ENCODE peak calls at places on chromosomes 11 and 22, in seven cellular contexts. B is iPS-NIHi11, R is SHP77, O is ureter, U is Ammon's horn, T is amygdala, D is brain microvascular endothelial cell. G is an unnamed sample.

GRCh38 chr22:27139935-27140493 is 482.6 kb downstream of the MIAT start:
- DNase-seq in O (no peak), B (no peak), D (peak), R (no peak), T (no peak), U (no peak), G (peak)

GRCh38 chr11:67429038-67429668 is 859 bp downstream of the RPS6KB2 start:
- DNase-seq in U (no peak), T (no peak), B (no peak), D (no peak), R (no peak), O (no peak), G (no peak)

GRCh38 chr11:134139873-134140331 is 71.0 kb downstream of the JAM3 start:
- DNase-seq in T (no peak), U (peak), R (peak), D (peak), O (peak), B (peak), G (peak)

GRCh38 chr22:36379593-36380361 is 8.0 kb downstream of the MYH9 start:
- DNase-seq in D (no peak), R (peak), B (no peak), O (no peak), T (no peak), U (no peak), G (no peak)

GRCh38 chr22:25420471-25420924 is 144.0 kb upstream of the GRK3 start:
- DNase-seq in O (no peak), D (no peak), R (no peak), T (no peak), U (no peak), B (no peak), G (no peak)

GRCh38 chr22:20235453-20235991 is 32.6 kb downstream of the RTN4R start:
- DNase-seq in O (no peak), R (no peak), T (no peak), U (no peak), B (no peak), D (no peak), G (no peak)

GRCh38 chr11:23509023-23509422 is 648.7 kb upstream of the CCDC179 start:
- DNase-seq in D (peak), U (no peak), T (no peak), B (no peak), R (no peak), O (no peak), G (no peak)

GRCh38 chr11:74024630-74025029 is 15.7 kb upstream of the UCP3 start:
- DNase-seq in B (no peak), R (no peak), D (peak), U (no peak), T (no peak), O (no peak), G (peak)

GRCh38 chr11:121282376-121282775 is 10.2 kb upstream of the SC5D start:
- DNase-seq in D (no peak), O (no peak), R (no peak), T (no peak), U (no peak), B (no peak), G (no peak)

GRCh38 chr11:45920531-45921477 is 1.7 kb upstream of the LARGE2 start:
- DNase-seq in R (no peak), D (no peak), O (no peak), U (no peak), T (no peak), B (no peak), G (no peak)

GRCh38 chr22:37161442-37161841 is 11.7 kb upstream of the IL2RB start:
- DNase-seq in T (no peak), R (no peak), O (no peak), D (no peak), B (no peak), U (no peak), G (no peak)

GRCh38 chr11:35047179-35047578 is 91.8 kb upstream of the CD44 start:
- DNase-seq in D (no peak), T (no peak), U (no peak), R (no peak), O (no peak), B (no peak), G (no peak)

GRCh38 chr22:49197500-49197899 is 630.2 kb downstream of the BRD1 start:
- DNase-seq in U (peak), T (no peak), O (no peak), R (no peak), B (peak), D (no peak), G (no peak)

GRCh38 chr22:44363214-44363979 is 50.6 kb upstream of the SHISAL1 start:
- DNase-seq in D (peak), R (peak), U (no peak), B (no peak), T (no peak), O (peak), G (peak)

GRCh38 chr11:68436985-68437926 is 23.3 kb upstream of the PPP6R3 start:
- DNase-seq in U (no peak), T (no peak), B (no peak), R (no peak), O (no peak), D (peak), G (no peak)

GRCh38 chr11:28026634-28027290 is 81.2 kb downstream of the KIF18A start:
- DNase-seq in B (no peak), D (no peak), R (no peak), U (no peak), O (no peak), T (no peak), G (no peak)

GRCh38 chr11:1072116-1072820 is 2.4 kb upstream of the MUC2 start:
- DNase-seq in R (no peak), T (peak), D (peak), B (no peak), U (peak), O (no peak), G (no peak)

GRCh38 chr11:88012456-88012855 is 162.8 kb downstream of the RAB38 start:
- DNase-seq in T (no peak), R (no peak), O (no peak), U (no peak), B (no peak), D (no peak), G (no peak)

GRCh38 chr11:62721994-62722393 is 5.3 kb downstream of the HNRNPUL2 start:
- DNase-seq in D (peak), T (no peak), U (no peak), R (no peak), O (no peak), B (no peak), G (no peak)

GRCh38 chr11:11149671-11150459 is 203.2 kb downstream of the CSNK2A3 start:
- DNase-seq in T (no peak), U (no peak), O (no peak), D (no peak), R (no peak), B (no peak), G (no peak)

GRCh38 chr22:36546092-36546804 is 17.3 kb upstream of the EIF3D start:
- DNase-seq in D (peak), T (no peak), B (peak), R (peak), O (no peak), U (peak), G (peak)

G was measured in thyroid gland.